ENCODE peak calls at places on chromosomes 6 and 20, in six cellular contexts. S is NCI-H1092; D is EL; R is activated naive CD4-positive, alpha-beta T cell treated with Interleukin-2 at 50 U/mL for 16 hours; U is skeletal muscle cell; Z is astrocyte of the cerebellum. N is an unnamed sample.

GRCh38 chr6:83062225-83062624 is 3.4 kb downstream of the UBE3D start:
- DNase-seq in D (peak), R (no peak), S (no peak), U (peak), Z (peak), N (no peak)

GRCh38 chr20:6765469-6766058 is 1.9 kb upstream of the BMP2 start:
- DNase-seq in D (peak), Z (peak), S (peak), R (no peak), U (no peak), N (peak)

GRCh38 chr6:46796842-46797241 is 3.7 kb downstream of the MEP1A start:
- DNase-seq in D (no peak), U (no peak), Z (no peak), R (no peak), S (no peak), N (no peak)

GRCh38 chr6:43189905-43190304 is 7.9 kb downstream of the CUL9 start:
- DNase-seq in R (no peak), S (no peak), Z (no peak), D (no peak), U (no peak), N (no peak)

GRCh38 chr6:143840595-143840994 is 2.5 kb upstream of the LTV1 start:
- DNase-seq in U (no peak), D (no peak), S (no peak), Z (no peak), R (no peak), N (no peak)

GRCh38 chr6:111789593-111789992 is 83.7 kb downstream of the FYN start:
- DNase-seq in D (no peak), R (no peak), Z (no peak), U (peak), S (no peak), N (no peak)

GRCh38 chr6:111743859-111744692 is 129.2 kb downstream of the FYN start:
- DNase-seq in D (no peak), R (no peak), U (peak), S (no peak), Z (no peak), N (no peak)

GRCh38 chr20:1374246-1374645 is 18.6 kb downstream of the FKBP1A start:
- DNase-seq in D (no peak), S (no peak), R (no peak), U (no peak), Z (no peak), N (no peak)

GRCh38 chr6:110528051-110528929 is 51.9 kb upstream of the SLC22A16 start:
- DNase-seq in S (peak), U (peak), Z (peak), R (peak), D (peak), N (peak)

GRCh38 chr6:167949121-167949684 is 48.3 kb upstream of the KIF25 start:
- DNase-seq in Z (no peak), U (no peak), R (no peak), D (no peak), S (no peak), N (no peak)

GRCh38 chr20:52895662-52896061 is 76.5 kb upstream of the TSHZ2 start:
- DNase-seq in S (no peak), U (no peak), D (no peak), R (no peak), Z (no peak), N (no peak)

GRCh38 chr20:8490076-8490830 is 358.2 kb downstream of the PLCB1 start:
- DNase-seq in Z (no peak), U (no peak), D (no peak), S (no peak), R (no peak), N (no peak)

GRCh38 chr6:157432231-157432630 is 51.2 kb downstream of the ZDHHC14 start:
- DNase-seq in U (no peak), Z (no peak), D (no peak), R (no peak), S (no peak), N (no peak)

GRCh38 chr6:22980446-22980845 is 411.1 kb downstream of the HDGFL1 start:
- DNase-seq in R (no peak), U (peak), D (peak), S (no peak), Z (no peak), N (no peak)

GRCh38 chr6:18503588-18504231 is 116.6 kb downstream of the RNF144B start:
- DNase-seq in R (peak), S (peak), U (peak), Z (peak), D (peak), N (peak)

GRCh38 chr6:149985506-149985937 is 21.8 kb downstream of the ULBP1 start:
- DNase-seq in D (peak), R (no peak), Z (no peak), S (no peak), U (no peak), N (no peak)

GRCh38 chr6:30763618-30764489 is 19.5 kb upstream of the IER3 start:
- DNase-seq in S (no peak), D (peak), U (no peak), R (no peak), Z (peak), N (no peak)

GRCh38 chr20:36460648-36461599 is 80.4 kb upstream of the MYL9 start:
- DNase-seq in R (peak), U (peak), D (peak), S (peak), Z (peak), N (peak)

GRCh38 chr6:159301277-159301676 is 132.1 kb downstream of the FNDC1 start:
- DNase-seq in S (no peak), U (no peak), Z (no peak), D (no peak), R (no peak), N (no peak)

GRCh38 chr20:61706562-61706961 is 359.1 kb downstream of the TAF4 start:
- DNase-seq in S (no peak), Z (no peak), U (no peak), R (no peak), D (no peak), N (no peak)

GRCh38 chr6:144922120-144922722 is 637.1 kb downstream of the UTRN start:
- DNase-seq in Z (no peak), U (no peak), S (no peak), R (no peak), D (peak), N (no peak)

GRCh38 chr20:53387983-53388675 is 205.5 kb downstream of the ZNF217 start:
- DNase-seq in D (no peak), Z (no peak), S (no peak), U (no peak), R (peak), N (no peak)

GRCh38 chr20:39394461-39394860 is 432.3 kb downstream of the DHX35 start:
- DNase-seq in S (no peak), D (no peak), Z (no peak), R (no peak), U (no peak), N (no peak)

GRCh38 chr6:25053875-25054371 is 118.2 kb upstream of the RIPOR2 start:
- DNase-seq in R (no peak), U (no peak), S (no peak), Z (peak), D (peak), N (no peak)

N was measured in MM.1S.